ENCODE peak calls at places on chromosomes 11 and 22, in five cellular contexts. K is heart left ventricle, H is hippocampal formation, U is heart right ventricle, T is memory B cell. G is an unnamed sample.

GRCh38 chr11:64343740-64344133 is 3.7 kb downstream of the CCDC88B start:
- DNase-seq in K (no peak), H (no peak), U (no peak), T (no peak), G (no peak)

GRCh38 chr11:22521226-22521625 is 104.4 kb downstream of the FANCF start:
- DNase-seq in K (no peak), H (no peak), U (no peak), T (no peak), G (no peak)

GRCh38 chr11:131397666-131398065 is 27.3 kb downstream of the NTM start:
- DNase-seq in K (no peak), H (no peak), U (no peak), T (no peak), G (no peak)

GRCh38 chr11:119828819-119829218 is 99.8 kb upstream of the NECTIN1 start:
- DNase-seq in K (no peak), H (no peak), U (no peak), T (no peak), G (no peak)

GRCh38 chr22:46931414-46931813 is 169.0 kb downstream of the TBC1D22A start:
- DNase-seq in K (no peak), H (no peak), U (no peak), T (no peak), G (no peak)

GRCh38 chr11:57647960-57648776 is 1.5 kb downstream of the YPEL4 start:
- DNase-seq in K (no peak), H (peak), U (no peak), T (peak), G (no peak)

GRCh38 chr22:19663286-19663815 is 51.0 kb upstream of the SEPTIN5 start:
- DNase-seq in K (peak), H (no peak), U (peak), T (no peak), G (no peak)

GRCh38 chr11:125075900-125076317 is 12.8 kb downstream of the SLC37A2 start:
- DNase-seq in K (no peak), H (no peak), U (no peak), T (no peak), G (no peak)

GRCh38 chr11:2989551-2989950 is 2.6 kb downstream of the NAP1L4 start:
- DNase-seq in K (no peak), H (no peak), U (no peak), T (no peak), G (no peak)

GRCh38 chr22:25700996-25701815 is 40.8 kb upstream of the MYO18B start:
- DNase-seq in K (peak), H (peak), U (peak), T (no peak), G (no peak)

GRCh38 chr11:75325713-75326438 is 25.6 kb downstream of the ARRB1 start:
- DNase-seq in K (peak), H (peak), U (peak), T (no peak), G (peak)

GRCh38 chr22:43305806-43306205 is 37.4 kb downstream of the SCUBE1 start:
- DNase-seq in K (peak), H (no peak), U (peak), T (no peak), G (no peak)

GRCh38 chr11:129190087-129190486 is 2.0 kb downstream of the ARHGAP32 start:
- DNase-seq in K (no peak), H (no peak), U (no peak), T (no peak), G (no peak)

GRCh38 chr11:34274712-34275398 is 83.0 kb downstream of the ABTB2 start:
- DNase-seq in K (peak), H (peak), U (peak), T (no peak), G (no peak)

GRCh38 chr11:75570559-75571139 is 8.6 kb downstream of the SERPINH1 start:
- DNase-seq in K (no peak), H (no peak), U (no peak), T (no peak), G (no peak)

G was measured in stimulated activated naive CD4-positive, alpha-beta T cell treated with Interleukin-2 at 50 U/mL for 16 hours.